ENCODE peak calls at places on chromosomes 13 and 19, in four cellular contexts. N is neural progenitor cell; O is CD4-positive, alpha-beta memory T cell; C is activated T-cell treated with anti-CD3 and anti-CD28 coated beads, Interleukin-2, amount 50 U/mL, for 24 hours. G is an unnamed sample.

GRCh38 chr19:57803594-57804325 is 11.0 kb downstream of the ZNF552 start:
- DNase-seq in N (peak; percentile 95), O (no peak), C (no peak), G (no peak)

GRCh38 chr13:30222253-30222652 is 85.1 kb downstream of the KATNAL1 start:
- DNase-seq in N (no peak), O (no peak), C (no peak), G (no peak)

GRCh38 chr13:108742681-108743080 is 113.3 kb downstream of the MYO16 start:
- DNase-seq in N (no peak), O (no peak), C (no peak), G (no peak)

GRCh38 chr19:32178841-32179410 is 166.5 kb upstream of the ZNF507 start:
- DNase-seq in N (no peak), O (no peak), C (no peak), G (no peak)

GRCh38 chr19:4115050-4115817 is 8.7 kb downstream of the MAP2K2 start:
- DNase-seq in N (no peak), O (peak; percentile 77), C (peak; percentile 66), G (peak; percentile 37)

GRCh38 chr19:5178841-5179625 is 161.6 kb downstream of the PTPRS start:
- DNase-seq in N (no peak), O (no peak), C (no peak), G (no peak)

GRCh38 chr19:16637535-16637934 is 9.5 kb upstream of the MED26 start:
- DNase-seq in N (no peak), O (no peak), C (no peak), G (no peak)

GRCh38 chr13:73224708-73225107 is 165.9 kb downstream of the KLF5 start:
- DNase-seq in N (no peak), O (peak; percentile 3), C (no peak), G (peak; percentile 60)